ENCODE peak calls at places on chromosomes 6 and 20, in five cellular contexts. One of them, this sample, is unnamed.
A peak's percentile ranks its signal among the peaks of the same experiment; 100 is the strongest.

GRCh38 chr6:89048286-89048923 is 32.1 kb upstream of the PNRC1 start:
- DNase-seq in vagina: no peak
- DNase-seq in GM12865: no peak
- DNase-seq in tibial artery: no peak
- DNase-seq in epithelial cell of esophagus: no peak
- DNase-seq in this sample: no peak

GRCh38 chr20:44074252-44075151 is 112.5 kb downstream of the JPH2 start:
- DNase-seq in vagina: peak; percentile 56
- DNase-seq in GM12865: no peak
- DNase-seq in tibial artery: peak; percentile 3
- DNase-seq in epithelial cell of esophagus: peak; percentile 58
- DNase-seq in this sample: no peak

GRCh38 chr20:17542993-17543412 is 11.8 kb upstream of the BFSP1 start:
- DNase-seq in vagina: no peak
- DNase-seq in GM12865: no peak
- DNase-seq in tibial artery: no peak
- DNase-seq in epithelial cell of esophagus: no peak
- DNase-seq in this sample: no peak

GRCh38 chr6:20095436-20095835 is 116.8 kb downstream of the MBOAT1 start:
- DNase-seq in vagina: no peak
- DNase-seq in GM12865: no peak
- DNase-seq in tibial artery: no peak
- DNase-seq in epithelial cell of esophagus: no peak
- DNase-seq in this sample: no peak

GRCh38 chr6:4693158-4693557 is 83.0 kb upstream of the CDYL start:
- DNase-seq in vagina: no peak
- DNase-seq in GM12865: no peak
- DNase-seq in tibial artery: no peak
- DNase-seq in epithelial cell of esophagus: no peak
- DNase-seq in this sample: no peak

GRCh38 chr6:21745543-21746337 is 152.2 kb downstream of the SOX4 start:
- DNase-seq in vagina: no peak
- DNase-seq in GM12865: no peak
- DNase-seq in tibial artery: no peak
- DNase-seq in epithelial cell of esophagus: no peak
- DNase-seq in this sample: no peak

GRCh38 chr20:36866681-36867485 is 9.1 kb upstream of the TLDC2 start:
- DNase-seq in vagina: no peak
- DNase-seq in GM12865: peak; percentile 48
- DNase-seq in tibial artery: no peak
- DNase-seq in epithelial cell of esophagus: no peak
- DNase-seq in this sample: no peak

GRCh38 chr6:16069222-16069621 is 59.7 kb upstream of the MYLIP start:
- DNase-seq in vagina: no peak
- DNase-seq in GM12865: no peak
- DNase-seq in tibial artery: no peak
- DNase-seq in epithelial cell of esophagus: no peak
- DNase-seq in this sample: no peak

GRCh38 chr20:36307412-36308317 is 1.5 kb downstream of the DLGAP4 start:
- DNase-seq in vagina: no peak
- DNase-seq in GM12865: no peak
- DNase-seq in tibial artery: no peak
- DNase-seq in epithelial cell of esophagus: no peak
- DNase-seq in this sample: no peak

GRCh38 chr6:15363164-15363522 is 117.3 kb downstream of the JARID2 start:
- DNase-seq in vagina: no peak
- DNase-seq in GM12865: no peak
- DNase-seq in tibial artery: no peak
- DNase-seq in epithelial cell of esophagus: no peak
- DNase-seq in this sample: no peak

GRCh38 chr6:43798688-43799444 is 28.9 kb downstream of the VEGFA start:
- DNase-seq in vagina: no peak
- DNase-seq in GM12865: peak; percentile 53
- DNase-seq in tibial artery: no peak
- DNase-seq in epithelial cell of esophagus: peak; percentile 76
- DNase-seq in this sample: peak; percentile 93

GRCh38 chr20:20261159-20261558 is 106.7 kb upstream of the INSM1 start:
- DNase-seq in vagina: no peak
- DNase-seq in GM12865: no peak
- DNase-seq in tibial artery: peak; percentile 34
- DNase-seq in epithelial cell of esophagus: no peak
- DNase-seq in this sample: no peak

GRCh38 chr6:148513145-148514071 is 170.8 kb downstream of the SASH1 start:
- DNase-seq in vagina: no peak
- DNase-seq in GM12865: no peak
- DNase-seq in tibial artery: peak; percentile 60
- DNase-seq in epithelial cell of esophagus: no peak
- DNase-seq in this sample: peak; percentile 57

GRCh38 chr20:57090590-57091560 is 175.6 kb downstream of the BMP7 start:
- DNase-seq in vagina: no peak
- DNase-seq in GM12865: no peak
- DNase-seq in tibial artery: no peak
- DNase-seq in epithelial cell of esophagus: no peak
- DNase-seq in this sample: no peak

GRCh38 chr20:38460040-38460623 is 12.5 kb upstream of the RALGAPB start:
- DNase-seq in vagina: no peak
- DNase-seq in GM12865: no peak
- DNase-seq in tibial artery: no peak
- DNase-seq in epithelial cell of esophagus: peak; percentile 93
- DNase-seq in this sample: no peak

GRCh38 chr6:134437376-134437775 is 119.5 kb upstream of the SGK1 start:
- DNase-seq in vagina: no peak
- DNase-seq in GM12865: peak; percentile 43
- DNase-seq in tibial artery: peak; percentile 25
- DNase-seq in epithelial cell of esophagus: peak; percentile 68
- DNase-seq in this sample: no peak

GRCh38 chr6:147503587-147503986 is 4.9 kb upstream of the SAMD5 start:
- DNase-seq in vagina: no peak
- DNase-seq in GM12865: no peak
- DNase-seq in tibial artery: no peak
- DNase-seq in epithelial cell of esophagus: no peak
- DNase-seq in this sample: no peak

GRCh38 chr6:1605822-1606532 is 3.7 kb upstream of the FOXC1 start:
- DNase-seq in vagina: no peak
- DNase-seq in GM12865: no peak
- DNase-seq in tibial artery: no peak
- DNase-seq in epithelial cell of esophagus: no peak
- DNase-seq in this sample: no peak

GRCh38 chr20:16098890-16099639 is 474.2 kb downstream of the KIF16B start:
- DNase-seq in vagina: no peak
- DNase-seq in GM12865: no peak
- DNase-seq in tibial artery: no peak
- DNase-seq in epithelial cell of esophagus: no peak
- DNase-seq in this sample: no peak

GRCh38 chr6:107458687-107459282 is 579 bp downstream of the PDSS2 start:
- DNase-seq in vagina: no peak
- DNase-seq in GM12865: peak; percentile 56
- DNase-seq in tibial artery: no peak
- DNase-seq in epithelial cell of esophagus: peak; percentile 40
- DNase-seq in this sample: no peak

GRCh38 chr20:13034936-13035335 is 26.2 kb downstream of the SPTLC3 start:
- DNase-seq in vagina: no peak
- DNase-seq in GM12865: no peak
- DNase-seq in tibial artery: no peak
- DNase-seq in epithelial cell of esophagus: no peak
- DNase-seq in this sample: no peak

GRCh38 chr20:19683168-19683567 is 74.9 kb upstream of the RIN2 start:
- DNase-seq in vagina: no peak
- DNase-seq in GM12865: no peak
- DNase-seq in tibial artery: no peak
- DNase-seq in epithelial cell of esophagus: no peak
- DNase-seq in this sample: no peak

GRCh38 chr20:47050996-47051395 is 156.4 kb downstream of the EYA2 start:
- DNase-seq in vagina: no peak
- DNase-seq in GM12865: no peak
- DNase-seq in tibial artery: no peak
- DNase-seq in epithelial cell of esophagus: no peak
- DNase-seq in this sample: no peak

DNA sequence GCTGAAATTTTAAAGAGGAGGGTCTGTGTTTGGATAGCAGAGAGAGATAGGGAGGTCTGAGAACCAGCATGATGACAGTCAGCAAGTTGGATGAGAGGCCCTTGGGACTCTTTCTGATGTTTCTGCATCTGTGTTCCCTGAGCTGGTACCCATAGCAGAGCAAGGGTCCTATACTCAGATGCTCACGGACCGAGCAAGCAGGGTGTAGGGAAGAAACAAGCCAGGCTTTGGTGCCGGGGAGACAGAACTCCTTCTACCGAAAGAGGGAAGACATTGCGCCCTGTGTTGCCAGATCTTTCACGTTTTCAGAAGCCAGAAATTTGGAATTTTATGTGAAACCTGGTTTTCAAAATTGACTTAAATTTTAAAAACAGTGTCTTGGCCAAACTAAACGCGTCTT is 34.6 kb downstream of the NEDD9 start:
- DNase-seq in vagina: peak; percentile 54
- DNase-seq in GM12865: no peak
- DNase-seq in tibial artery: no peak
- DNase-seq in epithelial cell of esophagus: no peak
- DNase-seq in this sample: no peak
- H3K4me3 ChIP-seq in vagina: no peak overlapping the region
- H3K4me3 ChIP-seq in GM12865: no peak overlapping the region
- H3K4me3 ChIP-seq in tibial artery: no peak overlapping the region
- H3K4me3 ChIP-seq in epithelial cell of esophagus: no peak overlapping the region
- H3K4me3 ChIP-seq in this sample: no peak overlapping the region

DNA sequence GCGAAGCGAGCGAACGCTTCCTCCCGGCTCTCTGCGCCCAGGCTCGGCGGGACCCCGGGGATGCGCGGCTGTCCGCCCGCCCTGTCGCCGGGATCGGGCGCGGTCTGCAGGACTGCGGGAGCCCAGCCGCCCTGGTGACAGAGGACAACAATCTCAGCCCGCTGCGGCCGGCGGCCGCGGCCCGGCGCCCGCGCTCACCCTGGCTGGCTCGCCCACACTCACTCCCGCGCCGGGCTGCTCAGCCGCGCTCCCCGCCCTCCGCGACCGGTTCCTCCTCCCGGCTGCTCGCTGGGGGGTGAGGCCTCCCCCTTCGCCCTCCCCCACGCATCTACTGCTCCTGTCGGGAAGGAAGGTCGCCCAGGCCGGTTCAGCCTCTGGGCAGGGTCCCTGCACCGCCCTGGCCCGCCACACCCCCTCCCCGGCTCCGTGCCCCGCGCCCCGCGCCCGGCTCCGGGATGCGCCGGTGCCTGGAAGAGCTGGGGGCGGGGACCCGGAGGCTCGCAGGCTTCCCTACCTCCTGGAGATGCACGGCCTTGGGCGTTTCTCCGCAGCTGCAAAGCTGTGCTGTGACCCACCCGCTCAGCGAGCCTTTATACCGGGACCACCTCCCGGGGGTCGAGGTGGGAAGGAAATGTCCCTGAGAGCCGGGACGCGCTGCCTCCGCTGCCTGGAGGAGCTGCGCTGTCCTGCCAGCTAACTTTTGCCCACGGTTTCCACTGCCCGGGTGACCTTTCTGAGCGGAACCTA is at the start of gene SYNE1:
- DNase-seq in vagina: no peak
- DNase-seq in GM12865: peak; percentile 34
- DNase-seq in tibial artery: no peak
- DNase-seq in epithelial cell of esophagus: peak; percentile 24
- DNase-seq in this sample: peak; percentile 58
- H3K4me3 ChIP-seq in vagina: peak within 1 kb of the TSS; percentile 52
- H3K4me3 ChIP-seq in GM12865: peak within 1 kb of the TSS; percentile 53
- H3K4me3 ChIP-seq in tibial artery: peak within 1 kb of the TSS; percentile 61
- H3K4me3 ChIP-seq in epithelial cell of esophagus: peak within 1 kb of the TSS; percentile 28
- H3K4me3 ChIP-seq in this sample: peak within 1 kb of the TSS; percentile 61

GRCh38 chr6:56220078-56220477 is 27.3 kb downstream of the COL21A1 start:
- DNase-seq in vagina: no peak
- DNase-seq in GM12865: no peak
- DNase-seq in tibial artery: no peak
- DNase-seq in epithelial cell of esophagus: peak; percentile 99
- DNase-seq in this sample: no peak

GRCh38 chr6:56211724-56212123 is 35.7 kb downstream of the COL21A1 start:
- DNase-seq in vagina: no peak
- DNase-seq in GM12865: no peak
- DNase-seq in tibial artery: no peak
- DNase-seq in epithelial cell of esophagus: no peak
- DNase-seq in this sample: no peak

GRCh38 chr6:56214304-56215101 is 32.9 kb downstream of the COL21A1 start:
- DNase-seq in vagina: no peak
- DNase-seq in GM12865: no peak
- DNase-seq in tibial artery: no peak
- DNase-seq in epithelial cell of esophagus: no peak
- DNase-seq in this sample: no peak
- H3K4me3 ChIP-seq in vagina: no peak overlapping the region
- H3K4me3 ChIP-seq in GM12865: no peak overlapping the region
- H3K4me3 ChIP-seq in tibial artery: no peak overlapping the region
- H3K4me3 ChIP-seq in epithelial cell of esophagus: no peak overlapping the region
- H3K4me3 ChIP-seq in this sample: no peak overlapping the region

GRCh38 chr6:159372333-159372732 is 203.1 kb downstream of the FNDC1 start:
- DNase-seq in vagina: no peak
- DNase-seq in GM12865: no peak
- DNase-seq in tibial artery: peak; percentile 48
- DNase-seq in epithelial cell of esophagus: no peak
- DNase-seq in this sample: no peak

GRCh38 chr6:159380104-159380503 is 210.9 kb downstream of the FNDC1 start:
- DNase-seq in vagina: no peak
- DNase-seq in GM12865: no peak
- DNase-seq in tibial artery: no peak
- DNase-seq in epithelial cell of esophagus: no peak
- DNase-seq in this sample: no peak

GRCh38 chr6:159375014-159375413 is 205.8 kb downstream of the FNDC1 start:
- DNase-seq in vagina: no peak
- DNase-seq in GM12865: no peak
- DNase-seq in tibial artery: no peak
- DNase-seq in epithelial cell of esophagus: no peak
- DNase-seq in this sample: peak; percentile 73

GRCh38 chr6:159378361-159378760 is 209.2 kb downstream of the FNDC1 start:
- DNase-seq in vagina: no peak
- DNase-seq in GM12865: no peak
- DNase-seq in tibial artery: no peak
- DNase-seq in epithelial cell of esophagus: no peak
- DNase-seq in this sample: no peak

DNA sequence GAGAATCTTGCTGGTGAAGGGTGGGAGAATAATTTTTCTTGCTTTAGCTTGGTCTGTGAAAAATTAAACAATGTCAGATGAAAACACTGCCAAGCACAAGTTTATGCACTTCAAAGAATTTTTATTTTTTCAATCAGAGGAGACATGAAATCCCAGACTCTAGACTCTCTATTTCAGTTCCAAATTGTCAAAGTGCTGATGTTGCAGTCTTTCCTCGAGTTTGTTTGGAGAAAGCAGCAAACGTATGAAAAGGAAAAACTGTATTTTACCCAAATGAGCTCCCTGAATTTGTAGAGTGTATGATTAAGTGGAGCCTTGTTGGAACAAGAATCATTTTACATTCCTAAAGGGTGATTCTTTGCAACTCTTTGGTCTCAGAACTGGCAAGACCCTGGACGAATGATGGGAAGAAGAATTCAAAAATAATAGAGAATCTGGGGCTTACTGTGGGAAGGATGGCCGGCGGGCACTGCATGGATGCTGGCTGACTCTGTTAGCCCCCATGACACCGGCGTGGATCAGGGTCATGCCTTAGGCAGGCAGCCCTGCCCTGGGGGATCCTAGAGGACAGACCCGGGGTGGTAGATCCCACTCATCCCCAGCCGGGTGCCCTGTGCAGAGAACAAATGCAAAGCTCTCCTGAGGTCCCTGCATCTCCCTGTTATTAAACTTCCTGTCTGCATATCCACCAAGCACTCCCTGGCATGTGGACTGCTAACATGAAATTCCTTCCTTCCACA is 207.4 kb downstream of the FNDC1 start:
- DNase-seq in vagina: no peak
- DNase-seq in GM12865: no peak
- DNase-seq in tibial artery: no peak
- DNase-seq in epithelial cell of esophagus: no peak
- DNase-seq in this sample: no peak
- H3K4me3 ChIP-seq in vagina: no peak overlapping the region
- H3K4me3 ChIP-seq in GM12865: no peak overlapping the region
- H3K4me3 ChIP-seq in tibial artery: no peak overlapping the region
- H3K4me3 ChIP-seq in epithelial cell of esophagus: no peak overlapping the region
- H3K4me3 ChIP-seq in this sample: no peak overlapping the region

This sample was measured in left lung.